ENCODE peak calls at places on chromosome 20, in nine cellular contexts. E, A, J, N, V, Z, B, X and U are unnamed samples.

GRCh38 chr20:31721408-31722332 is 998 bp downstream of the BCL2L1 start:
- DNase-seq in B (no peak), Z (peak), V (no peak), E (no peak), X (no peak), J (peak), A (peak), N (peak), U (peak)

GRCh38 chr20:32031007-32031958 is 20.8 kb upstream of the HCK start:
- DNase-seq in Z (peak), N (peak), V (peak), A (peak), X (peak), J (peak), B (peak), E (peak), U (peak)

GRCh38 chr20:42565106-42565990 is 624.4 kb downstream of the PTPRT start:
- DNase-seq in X (no peak), J (peak), B (no peak), E (no peak), A (no peak), N (no peak), Z (no peak), V (no peak), U (no peak)

GRCh38 chr20:62356948-62357667 is 10.0 kb downstream of the LAMA5 start:
- DNase-seq in Z (no peak), V (peak), E (no peak), J (peak), X (no peak), B (no peak), A (no peak), N (peak), U (no peak)

GRCh38 chr20:25361287-25361683 is 29.4 kb downstream of the ABHD12 start:
- DNase-seq in J (no peak), X (no peak), V (peak), Z (no peak), A (no peak), B (no peak), E (no peak), N (no peak), U (no peak)

GRCh38 chr20:47790032-47790965 is 5.0 kb upstream of the SULF2 start:
- DNase-seq in V (peak), A (no peak), E (no peak), X (no peak), J (no peak), B (no peak), Z (no peak), N (no peak), U (no peak)

GRCh38 chr20:38725959-38726848 is 1.9 kb downstream of the SLC32A1 start:
- DNase-seq in Z (no peak), E (peak), V (peak), X (peak), B (peak), N (no peak), A (no peak), J (peak), U (peak)

GRCh38 chr20:46220808-46221207 is 87.5 kb downstream of the CDH22 start:
- DNase-seq in J (peak), X (no peak), V (no peak), Z (no peak), N (no peak), A (peak), B (no peak), E (no peak), U (no peak)

GRCh38 chr20:57703013-57703412 is 6.8 kb downstream of the PMEPA1 start:
- DNase-seq in V (no peak), Z (peak), B (no peak), N (no peak), J (no peak), A (no peak), E (no peak), X (no peak), U (no peak)

GRCh38 chr20:50126662-50127061 is 13.7 kb upstream of the UBE2V1 start:
- DNase-seq in X (no peak), B (no peak), J (no peak), A (no peak), V (no peak), Z (no peak), E (no peak), N (no peak), U (no peak)

GRCh38 chr20:48180039-48180438 is 394.8 kb upstream of the SULF2 start:
- DNase-seq in B (no peak), E (no peak), V (no peak), A (no peak), X (no peak), J (no peak), Z (no peak), N (no peak), U (no peak)

GRCh38 chr20:18003897-18004296 is 35.1 kb downstream of the MGME1 start:
- DNase-seq in E (no peak), B (no peak), Z (no peak), J (no peak), V (no peak), N (no peak), X (no peak), A (no peak), U (no peak)

GRCh38 chr20:46130534-46130933 is 12.4 kb downstream of the CD40 start:
- DNase-seq in A (peak), Z (no peak), V (no peak), E (no peak), B (no peak), X (no peak), J (no peak), N (no peak), U (no peak)

GRCh38 chr20:41632896-41633295 is 14.7 kb upstream of the CHD6 start:
- DNase-seq in B (no peak), Z (no peak), X (no peak), E (no peak), V (peak), A (no peak), N (no peak), J (no peak), U (no peak)

GRCh38 chr20:19783966-19784401 is 25.9 kb downstream of the RIN2 start:
- DNase-seq in B (no peak), A (no peak), V (peak), E (no peak), Z (no peak), J (no peak), N (peak), X (no peak), U (no peak)

GRCh38 chr20:17657898-17658647 is 24.0 kb downstream of the RRBP1 start:
- DNase-seq in V (no peak), X (no peak), Z (no peak), A (no peak), B (no peak), J (no peak), N (no peak), E (no peak), U (no peak)

GRCh38 chr20:408843-409696 is 971 bp downstream of the RBCK1 start:
- DNase-seq in N (no peak), J (peak), X (no peak), Z (peak), A (no peak), E (no peak), V (no peak), B (peak), U (peak)

GRCh38 chr20:24829649-24830370 is 119.3 kb upstream of the CST7 start:
- DNase-seq in E (no peak), Z (no peak), J (no peak), A (no peak), B (no peak), V (no peak), N (no peak), X (no peak), U (no peak)

GRCh38 chr20:19272976-19273654 is 60.7 kb downstream of the SLC24A3 start:
- DNase-seq in N (no peak), E (no peak), Z (no peak), A (no peak), V (no peak), B (no peak), J (no peak), X (no peak), U (no peak)

GRCh38 chr20:37630161-37630560 is 63.7 kb upstream of the CTNNBL1 start:
- DNase-seq in B (no peak), A (peak), N (peak), V (no peak), Z (no peak), J (no peak), E (no peak), X (no peak), U (no peak)

GRCh38 chr20:35792740-35793139 is 20.9 kb downstream of the PHF20 start:
- DNase-seq in B (no peak), J (no peak), Z (no peak), X (no peak), A (no peak), E (no peak), V (no peak), N (no peak), U (no peak)

GRCh38 chr20:11740975-11741374 is 176.7 kb upstream of the BTBD3 start:
- DNase-seq in A (no peak), N (no peak), J (no peak), Z (no peak), E (no peak), B (no peak), X (no peak), V (no peak), U (no peak)

GRCh38 chr20:20815711-20816455 is 103.4 kb upstream of the RALGAPA2 start:
- DNase-seq in A (no peak), N (no peak), J (no peak), X (no peak), E (no peak), V (no peak), B (no peak), Z (no peak), U (no peak)